ENCODE peak calls at places on chromosomes 12 and 14, in ten cellular contexts. R is fibroblast of lung, M is chondrocyte, T is GM06990, D is astrocyte of the cerebellum, K is GM12878, I is A673, W is fibroblast of mammary gland, V is AG10803, N is lower leg skin. A is an unnamed sample.

GRCh38 chr12:112169966-112170365 is 44.6 kb downstream of the TRAFD1 start:
- DNase-seq in K (no peak), T (no peak), M (no peak), D (no peak), W (no peak), V (no peak), I (no peak), R (no peak), N (no peak), A (peak; percentile 44)

GRCh38 chr12:119176267-119177055 is 2.3 kb upstream of the HSPB8 start:
- DNase-seq in T (no peak), I (peak; percentile 68), K (no peak), V (peak; percentile 86), N (peak; percentile 97), R (peak; percentile 94), D (peak; percentile 65), W (peak; percentile 94), M (no peak), A (no peak)

GRCh38 chr14:51396222-51396815 is 156.3 kb downstream of the TMX1 start:
- DNase-seq in N (no peak), M (no peak), I (no peak), D (peak; percentile 83), K (no peak), R (peak; percentile 92), V (peak; percentile 100), T (no peak), W (peak; percentile 98), A (no peak)

GRCh38 chr14:91228112-91229004 is 16.1 kb downstream of the GPR68 start:
- DNase-seq in V (peak; percentile 40), T (peak; percentile 83), N (no peak), K (peak; percentile 86), I (no peak), M (no peak), D (no peak), R (peak; percentile 62), W (peak; percentile 85), A (peak; percentile 84)

GRCh38 chr12:70044170-70044569 is 199.1 kb upstream of the CNOT2 start:
- DNase-seq in N (no peak), W (peak; percentile 17), D (no peak), M (no peak), T (no peak), K (no peak), R (no peak), I (no peak), V (no peak), A (no peak)

GRCh38 chr12:13211859-13212664 is 15.5 kb downstream of the EMP1 start:
- DNase-seq in T (peak; percentile 13), W (peak; percentile 62), N (no peak), M (no peak), I (peak; percentile 89), K (no peak), D (peak; percentile 57), V (peak; percentile 67), R (peak; percentile 79), A (no peak)

GRCh38 chr14:92848941-92849340 is 54.8 kb downstream of the GOLGA5 start:
- DNase-seq in M (no peak), T (no peak), D (no peak), I (no peak), V (no peak), K (no peak), W (no peak), R (no peak), N (no peak), A (no peak)

GRCh38 chr14:64549805-64550538 is at the start of gene PPP1R36:
- DNase-seq in V (peak; percentile 39), D (no peak), R (peak; percentile 23), I (peak; percentile 57), W (no peak), N (peak; percentile 90), T (peak; percentile 25), K (no peak), M (no peak), A (peak; percentile 87)

GRCh38 chr14:55600784-55601561 is 21.0 kb downstream of the KTN1 start:
- DNase-seq in V (peak; percentile 52), M (no peak), I (peak; percentile 61), T (no peak), D (no peak), W (peak; percentile 57), R (peak; percentile 68), N (no peak), K (no peak), A (no peak)

GRCh38 chr12:93624595-93625294 is 52.3 kb downstream of the SOCS2 start:
- DNase-seq in T (peak; percentile 46), W (peak; percentile 98), V (peak; percentile 95), K (peak; percentile 63), D (peak; percentile 86), R (peak; percentile 96), N (no peak), I (peak; percentile 59), M (no peak), A (no peak)

GRCh38 chr12:94560416-94561221 is 89.7 kb downstream of the TMCC3 start:
- DNase-seq in V (no peak), R (peak; percentile 49), W (peak; percentile 67), N (no peak), T (peak; percentile 83), I (peak; percentile 10), M (no peak), K (peak; percentile 36), D (peak; percentile 69), A (peak; percentile 80)

GRCh38 chr14:50677527-50678063 is 9.5 kb upstream of the SAV1 start:
- DNase-seq in I (no peak), V (peak; percentile 64), R (peak; percentile 43), M (no peak), K (peak; percentile 61), T (no peak), N (no peak), D (peak; percentile 49), W (peak; percentile 53), A (no peak)

GRCh38 chr12:82774666-82775065 is 88.0 kb downstream of the TMTC2 start:
- DNase-seq in V (no peak), R (no peak), N (no peak), I (no peak), T (no peak), M (no peak), K (no peak), D (no peak), W (no peak), A (no peak)

GRCh38 chr12:6567824-6568617 is at the start of gene NOP2:
- DNase-seq in D (peak; percentile 57), N (peak; percentile 98), I (peak; percentile 95), M (no peak), R (peak; percentile 86), V (peak; percentile 85), W (peak; percentile 83), K (peak; percentile 60), T (peak; percentile 90), A (peak; percentile 99)
- TF ChIP-seq CTCF in D (no peak), N (no peak), I (no peak), M (no peak), R (no peak), V (peak; percentile 2), W (no peak), K (no peak), T (no peak), A (peak; percentile 31)

DNA sequence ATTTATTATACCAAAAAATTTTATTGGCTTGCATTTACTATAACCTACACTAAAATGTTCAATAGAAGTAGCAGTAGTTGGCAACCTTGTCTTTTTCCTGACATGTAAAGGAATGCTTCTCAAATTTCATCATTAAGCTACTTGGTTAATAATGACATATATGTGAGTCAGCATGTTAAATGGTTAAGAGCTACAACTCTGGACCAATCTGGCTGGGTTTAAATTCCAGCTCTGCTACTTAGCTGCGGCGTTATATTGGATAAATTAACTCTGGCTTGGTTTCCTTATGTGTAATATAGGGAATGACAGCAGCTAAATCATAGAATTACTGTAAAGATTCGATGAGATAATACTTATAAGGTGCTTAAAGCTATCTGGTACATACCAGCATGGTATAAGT is 53.7 kb upstream of the OTOGL start:
- DNase-seq in R (peak; percentile 87), V (peak; percentile 70), D (peak; percentile 41), I (peak; percentile 21), W (peak; percentile 89), K (no peak), N (no peak), T (no peak), M (no peak), A (no peak)
- TF ChIP-seq CTCF in R (no peak), V (no peak), D (no peak), I (no peak), W (no peak), K (no peak), N (no peak), T (no peak), M (no peak), A (no peak)

GRCh38 chr14:29536886-29537511 is 390.6 kb downstream of the PRKD1 start:
- DNase-seq in T (no peak), D (peak; percentile 24), I (peak; percentile 21), V (peak; percentile 40), N (no peak), M (no peak), K (no peak), W (peak; percentile 49), R (peak; percentile 56), A (no peak)
- TF ChIP-seq CTCF in T (peak; percentile 30), D (peak; percentile 36), I (peak; percentile 69), V (peak; percentile 58), N (no peak), M (peak; percentile 89), K (no peak), W (peak; percentile 49), R (peak; percentile 33), A (no peak)

GRCh38 chr12:110501378-110501721 is 561 bp downstream of the VPS29 start:
- DNase-seq in R (peak; percentile 36), M (no peak), K (no peak), D (peak; percentile 23), N (peak; percentile 84), V (peak; percentile 46), T (no peak), I (peak; percentile 51), W (peak; percentile 48), A (no peak)
- TF ChIP-seq CTCF in R (no peak), M (peak; percentile 32), K (no peak), D (no peak), N (no peak), V (no peak), T (no peak), I (no peak), W (no peak), A (no peak)

DNA sequence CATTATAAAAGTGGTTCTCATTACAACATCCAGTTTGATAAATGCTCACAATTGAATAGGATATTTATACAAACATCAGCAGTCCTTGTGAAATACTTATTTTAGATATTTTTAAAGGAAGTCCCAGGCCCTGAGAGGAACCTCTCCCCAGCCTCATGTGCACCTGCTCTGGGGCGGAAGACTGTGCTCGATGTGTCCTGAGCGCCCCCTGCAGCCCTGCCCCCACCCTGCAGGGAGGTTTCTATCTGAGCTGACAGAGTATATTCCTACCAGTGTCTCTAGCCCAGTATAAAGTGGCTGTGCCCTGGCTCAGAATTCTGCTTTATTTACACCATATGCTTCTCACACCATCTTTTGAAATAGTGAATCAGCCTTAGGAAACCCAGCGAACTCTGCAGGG is 1349.1 kb downstream of the TMEM121 start:
- DNase-seq in R (no peak), T (peak; percentile 46), K (no peak), M (no peak), V (no peak), D (no peak), I (peak; percentile 47), N (no peak), W (no peak), A (peak; percentile 81)
- TF ChIP-seq CTCF in R (no peak), T (peak; percentile 77), K (peak; percentile 57), M (peak; percentile 15), V (no peak), D (no peak), I (peak; percentile 63), N (no peak), W (no peak), A (peak; percentile 64)

GRCh38 chr14:99524804-99525698 is 43.8 kb downstream of the CCNK start:
- DNase-seq in I (peak; percentile 43), K (no peak), T (no peak), N (no peak), R (peak; percentile 66), D (no peak), W (peak; percentile 48), M (peak; percentile 57), V (peak; percentile 48), A (peak; percentile 58)
- TF ChIP-seq CTCF in I (peak; percentile 21), K (no peak), T (peak; percentile 17), N (no peak), R (peak; percentile 15), D (peak; percentile 51), W (peak; percentile 31), M (peak; percentile 71), V (peak; percentile 49), A (peak; percentile 14)